ENCODE peak calls at places on chromosome 22, in eight cellular contexts. V is occipital lobe, M is endothelial cell, E is neuronal stem cell, S is progenitor cell of endocrine pancreas, W is DMS79 treated with DMSO at 0.1 percent for 48 hours, G is tibial artery, R is spleen. C is an unnamed sample.

GRCh38 chr22:43992331-43992821 is 31.7 kb upstream of the PARVB start:
- DNase-seq in V (no peak), M (no peak), E (no peak), S (no peak), W (no peak), G (no peak), R (no peak), C (peak; percentile 50)

GRCh38 chr22:50683086-50683993 is 10.7 kb downstream of the SHANK3 start:
- DNase-seq in V (no peak), M (peak; percentile 22), E (no peak), S (no peak), W (no peak), G (no peak), R (no peak), C (no peak)

GRCh38 chr22:30434775-30435315 is 9.3 kb downstream of the MTFP1 start:
- DNase-seq in V (no peak), M (no peak), E (no peak), S (no peak), W (no peak), G (no peak), R (no peak), C (no peak)

GRCh38 chr22:30196141-30196866 is 50.3 kb downstream of the LIF start:
- DNase-seq in V (no peak), M (peak; percentile 60), E (no peak), S (peak; percentile 25), W (peak; percentile 53), G (peak; percentile 77), R (peak; percentile 91), C (peak; percentile 92)

GRCh38 chr22:31968022-31968421 is 23.7 kb downstream of the YWHAH start:
- DNase-seq in V (peak; percentile 48), M (no peak), E (no peak), S (no peak), W (no peak), G (no peak), R (no peak), C (no peak)

GRCh38 chr22:26463688-26464087 is 19.9 kb downstream of the HPS4 start:
- DNase-seq in V (no peak), M (no peak), E (no peak), S (no peak), W (no peak), G (no peak), R (no peak), C (no peak)

GRCh38 chr22:45460288-45461109 is 42.2 kb upstream of the FBLN1 start:
- DNase-seq in V (no peak), M (no peak), E (no peak), S (no peak), W (no peak), G (peak; percentile 69), R (no peak), C (peak; percentile 91)

GRCh38 chr22:36358533-36359171 is 29.1 kb downstream of the MYH9 start:
- DNase-seq in V (no peak), M (no peak), E (no peak), S (no peak), W (no peak), G (peak; percentile 63), R (no peak), C (peak; percentile 86)

GRCh38 chr22:29487587-29487986 is 7.6 kb downstream of the NEFH start:
- DNase-seq in V (no peak), M (no peak), E (no peak), S (no peak), W (no peak), G (no peak), R (no peak), C (no peak)

GRCh38 chr22:31647921-31648320 is 14.1 kb downstream of the PISD start:
- DNase-seq in V (no peak), M (no peak), E (no peak), S (no peak), W (no peak), G (no peak), R (no peak), C (no peak)

GRCh38 chr22:50675553-50676199 is 3.1 kb downstream of the SHANK3 start:
- DNase-seq in V (no peak), M (no peak), E (no peak), S (no peak), W (no peak), G (no peak), R (no peak), C (no peak)

GRCh38 chr22:36899498-36899897 is 13.9 kb upstream of the CSF2RB start:
- DNase-seq in V (no peak), M (no peak), E (no peak), S (no peak), W (no peak), G (no peak), R (no peak), C (no peak)

GRCh38 chr22:24977370-24978230 is 25.1 kb downstream of the KIAA1671 start:
- DNase-seq in V (no peak), M (no peak), E (no peak), S (no peak), W (no peak), G (peak; percentile 66), R (no peak), C (peak; percentile 79)

GRCh38 chr22:10961043-10961860 is 4566.7 kb upstream of the OR11H1 start:
- DNase-seq in V (no peak), M (no peak), E (no peak), S (no peak), W (no peak), G (no peak), R (peak; percentile 78), C (no peak)

GRCh38 chr22:28952857-28953256 is 69.5 kb downstream of the ZNRF3 start:
- DNase-seq in V (no peak), M (no peak), E (no peak), S (no peak), W (no peak), G (no peak), R (no peak), C (no peak)

GRCh38 chr22:37801946-37802309 is 5.8 kb upstream of the GCAT start:
- DNase-seq in V (no peak), M (no peak), E (no peak), S (no peak), W (peak; percentile 45), G (no peak), R (no peak), C (no peak)

GRCh38 chr22:44668190-44668885 is 33.7 kb upstream of the PRR5 start:
- DNase-seq in V (no peak), M (peak; percentile 61), E (peak; percentile 55), S (peak; percentile 31), W (no peak), G (no peak), R (peak; percentile 87), C (peak; percentile 64)

GRCh38 chr22:31211862-31212730 is at the start of gene LIMK2:
- DNase-seq in V (peak; percentile 82), M (peak; percentile 99), E (peak; percentile 85), S (peak; percentile 97), W (peak; percentile 80), G (peak; percentile 91), R (peak; percentile 100), C (peak; percentile 96)

GRCh38 chr22:49907807-49908206 is 10.4 kb downstream of the ALG12 start:
- DNase-seq in V (no peak), M (no peak), E (no peak), S (no peak), W (no peak), G (no peak), R (no peak), C (no peak)

GRCh38 chr22:30327864-30328345 is 1.2 kb upstream of the TBC1D10A start:
- DNase-seq in V (no peak), M (no peak), E (no peak), S (no peak), W (no peak), G (no peak), R (no peak), C (no peak)

GRCh38 chr22:20127869-20128618 is 3.6 kb upstream of the ZDHHC8 start:
- DNase-seq in V (no peak), M (no peak), E (no peak), S (no peak), W (no peak), G (no peak), R (no peak), C (no peak)

GRCh38 chr22:32910358-32910757 is 108.9 kb downstream of the TIMP3 start:
- DNase-seq in V (no peak), M (no peak), E (no peak), S (no peak), W (no peak), G (no peak), R (no peak), C (no peak)

GRCh38 chr22:38230108-38230825 is 28.5 kb downstream of the MAFF start:
- DNase-seq in V (no peak), M (peak; percentile 63), E (no peak), S (no peak), W (no peak), G (no peak), R (no peak), C (no peak)

GRCh38 chr22:23263651-23264555 is 83.6 kb downstream of the BCR start:
- DNase-seq in V (no peak), M (no peak), E (no peak), S (no peak), W (no peak), G (no peak), R (peak; percentile 88), C (no peak)

GRCh38 chr22:44870021-44870420 is 117.6 kb downstream of the ARHGAP8 start:
- DNase-seq in V (peak; percentile 7), M (no peak), E (peak; percentile 11), S (no peak), W (no peak), G (no peak), R (no peak), C (no peak)

GRCh38 chr22:23053912-23054530 is 16.3 kb upstream of the GNAZ start:
- DNase-seq in V (no peak), M (no peak), E (no peak), S (no peak), W (no peak), G (peak; percentile 4), R (peak; percentile 58), C (no peak)

GRCh38 chr22:44574057-44574456 is 76.0 kb upstream of the RTL6 start:
- DNase-seq in V (no peak), M (no peak), E (no peak), S (no peak), W (no peak), G (no peak), R (no peak), C (peak; percentile 82)

GRCh38 chr22:44003016-44003775 is 20.9 kb upstream of the PARVB start:
- DNase-seq in V (no peak), M (no peak), E (no peak), S (no peak), W (no peak), G (no peak), R (no peak), C (no peak)

GRCh38 chr22:43390166-43390565 is 21.6 kb upstream of the MPPED1 start:
- DNase-seq in V (no peak), M (no peak), E (no peak), S (no peak), W (no peak), G (no peak), R (no peak), C (no peak)

C was measured in sigmoid colon.